ENCODE peak calls at places on chromosome 18, in seven cellular contexts. U, Y, S, I, J, C and R are unnamed samples.

GRCh38 chr18:22347624-22348511 is 69.8 kb downstream of the CTAGE1 start:
- DNase-seq in U (no peak), I (no peak), Y (no peak), S (peak), J (peak), C (no peak), R (no peak)

GRCh38 chr18:11096411-11096810 is 53.0 kb downstream of the PIEZO2 start:
- DNase-seq in U (peak), C (no peak), S (peak), Y (no peak), J (no peak), I (no peak), R (no peak)

GRCh38 chr18:32378705-32379104 is 92.0 kb downstream of the GAREM1 start:
- DNase-seq in J (peak), U (no peak), Y (no peak), S (no peak), C (no peak), I (no peak), R (no peak)

GRCh38 chr18:53918091-53918490 is 306.4 kb downstream of the MBD2 start:
- DNase-seq in U (no peak), I (no peak), J (no peak), Y (no peak), C (no peak), S (no peak), R (no peak)

GRCh38 chr18:8792688-8793316 is 87.4 kb downstream of the MTCL1 start:
- DNase-seq in Y (no peak), J (no peak), I (no peak), C (no peak), U (no peak), S (no peak), R (no peak)

GRCh38 chr18:36634573-36635216 is 194.1 kb downstream of the TPGS2 start:
- DNase-seq in J (no peak), Y (peak), S (no peak), I (no peak), U (no peak), C (peak), R (no peak)

GRCh38 chr18:12287684-12288405 is 20.2 kb upstream of the TUBB6 start:
- DNase-seq in U (peak), S (no peak), C (peak), Y (peak), J (peak), I (no peak), R (no peak)

GRCh38 chr18:58785171-58785805 is 79.4 kb upstream of the ZNF532 start:
- DNase-seq in J (peak), C (peak), I (no peak), S (no peak), U (peak), Y (peak), R (no peak)

GRCh38 chr18:53991805-53992204 is 232.7 kb downstream of the MBD2 start:
- DNase-seq in J (no peak), Y (no peak), C (no peak), S (no peak), U (peak), I (no peak), R (no peak)

GRCh38 chr18:58247363-58247834 is 203.4 kb downstream of the NEDD4L start:
- DNase-seq in U (no peak), I (peak), Y (peak), C (no peak), J (no peak), S (no peak), R (no peak)

GRCh38 chr18:7438631-7439030 is 128.5 kb upstream of the PTPRM start:
- DNase-seq in I (no peak), J (no peak), S (no peak), Y (no peak), U (no peak), C (no peak), R (no peak)

GRCh38 chr18:63216911-63217311 is 102.7 kb downstream of the BCL2 start:
- DNase-seq in C (no peak), S (no peak), J (no peak), I (no peak), Y (no peak), U (no peak), R (no peak)

GRCh38 chr18:79949571-79950439 is 1.6 kb downstream of the SLC66A2 start:
- DNase-seq in J (no peak), I (no peak), S (peak), U (no peak), C (no peak), Y (peak), R (no peak)

GRCh38 chr18:48590678-48591077 is 51.8 kb downstream of the CTIF start:
- DNase-seq in J (no peak), I (no peak), U (peak), S (no peak), Y (no peak), C (peak), R (no peak)

GRCh38 chr18:49814147-49814499 is 790 bp upstream of the ACAA2 start:
- DNase-seq in C (peak), Y (peak), S (peak), I (no peak), U (peak), J (peak), R (no peak)

GRCh38 chr18:75475228-75475627 is 47.7 kb upstream of the SMIM21 start:
- DNase-seq in C (peak), S (no peak), Y (no peak), I (no peak), J (peak), U (peak), R (no peak)

GRCh38 chr18:45415614-45416013 is 199.7 kb upstream of the SLC14A2 start:
- DNase-seq in C (no peak), J (no peak), I (no peak), S (no peak), U (no peak), Y (no peak), R (no peak)

GRCh38 chr18:51108330-51108729 is 78.3 kb downstream of the SMAD4 start:
- DNase-seq in Y (no peak), U (no peak), C (no peak), I (no peak), S (no peak), J (no peak), R (no peak)

GRCh38 chr18:79615091-79615490 is 64.5 kb upstream of the CTDP1 start:
- DNase-seq in C (no peak), J (no peak), I (no peak), U (no peak), S (no peak), Y (peak), R (no peak)

GRCh38 chr18:49207373-49207772 is 253.1 kb downstream of the DYM start:
- DNase-seq in I (no peak), C (peak), Y (no peak), U (peak), S (no peak), J (no peak), R (no peak)

GRCh38 chr18:6058941-6059340 is 163.6 kb upstream of the TMEM200C start:
- DNase-seq in C (no peak), Y (peak), J (peak), I (no peak), U (peak), S (no peak), R (no peak)

GRCh38 chr18:63366270-63366990 is 576 bp downstream of the KDSR start:
- DNase-seq in U (peak), C (peak), S (peak), I (peak), Y (peak), J (peak), R (no peak)

GRCh38 chr18:61413388-61413787 is 80.2 kb downstream of the CDH20 start:
- DNase-seq in S (no peak), I (peak), U (no peak), C (no peak), J (no peak), Y (no peak), R (no peak)

GRCh38 chr18:54109131-54109683 is 115.3 kb downstream of the MBD2 start:
- DNase-seq in U (peak), Y (no peak), S (no peak), J (no peak), I (no peak), C (peak), R (no peak)

GRCh38 chr18:76429262-76430126 is 65.5 kb downstream of the ZNF516 start:
- DNase-seq in J (no peak), U (no peak), I (no peak), Y (peak), S (no peak), C (no peak), R (no peak)

GRCh38 chr18:50832754-50833153 is 12.9 kb upstream of the MRO start:
- DNase-seq in I (no peak), J (no peak), Y (peak), U (no peak), C (no peak), S (no peak), R (no peak)

GRCh38 chr18:37253424-37254255 is 312.0 kb downstream of the CELF4 start:
- DNase-seq in I (no peak), J (peak), Y (peak), S (no peak), C (no peak), U (no peak), R (no peak)

GRCh38 chr18:10085405-10085804 is 171.6 kb downstream of the VAPA start:
- DNase-seq in J (no peak), Y (no peak), I (no peak), U (peak), C (no peak), S (no peak), R (no peak)

GRCh38 chr18:47174545-47175116 is 1.5 kb downstream of the IER3IP1 start:
- DNase-seq in I (no peak), Y (no peak), J (peak), S (no peak), U (no peak), C (no peak), R (no peak)

GRCh38 chr18:59379772-59380530 is 20.9 kb upstream of the LMAN1 start:
- DNase-seq in U (no peak), J (no peak), I (no peak), C (peak), Y (no peak), S (no peak), R (no peak)

GRCh38 chr18:63578357-63578958 is 8.7 kb upstream of the SERPINB13 start:
- DNase-seq in S (peak), C (peak), Y (peak), U (peak), I (no peak), J (peak), R (no peak)

GRCh38 chr18:497688-498087 is 2.8 kb downstream of the COLEC12 start:
- DNase-seq in C (no peak), U (no peak), I (no peak), J (no peak), Y (no peak), S (no peak), R (no peak)

GRCh38 chr18:68763082-68763481 is 34.8 kb upstream of the CCDC102B start:
- DNase-seq in Y (no peak), J (no peak), S (no peak), C (peak), I (no peak), U (no peak), R (no peak)